ENCODE peak calls at places on chromosomes 12 and 14, in nine cellular contexts. L is HCT116; N is aorta; E is psoas muscle; T is CD4-positive, alpha-beta T cell; W is upper lobe of left lung; Q is upper lobe of right lung; A is lower lobe of right lung; H is right cardiac atrium. J is an unnamed sample.

GRCh38 chr12:51391047-51391837 is at the start of gene GALNT6:
- ATAC-seq in E (peak; percentile 63), W (peak; percentile 25), L (peak; percentile 89), T (peak; percentile 62), Q (peak; percentile 69), A (peak; percentile 84), N (peak; percentile 36), H (peak; percentile 67), J (peak; percentile 26)

GRCh38 chr12:124493809-124494750 is 73.3 kb downstream of the NCOR2 start:
- ATAC-seq in Q (no peak), H (no peak), W (no peak), A (no peak), E (no peak), T (peak; percentile 32), N (no peak), L (no peak), J (no peak)

GRCh38 chr14:23411563-23412525 is 3.8 kb upstream of the MYH6 start:
- ATAC-seq in E (no peak), T (no peak), L (no peak), Q (no peak), W (no peak), H (no peak), A (no peak), N (no peak), J (no peak)

GRCh38 chr12:127083028-127083949 is 1183.7 kb upstream of the TMEM132C start:
- ATAC-seq in A (peak; percentile 75), H (peak; percentile 77), N (peak; percentile 65), W (no peak), T (peak; percentile 69), L (peak; percentile 90), E (peak; percentile 57), Q (peak; percentile 80), J (peak; percentile 72)

GRCh38 chr14:78848234-78848820 is 678.2 kb downstream of the NRXN3 start:
- ATAC-seq in A (peak; percentile 74), N (no peak), Q (peak; percentile 85), E (peak; percentile 60), L (peak; percentile 72), W (no peak), T (no peak), H (no peak), J (no peak)

GRCh38 chr14:64992328-64992885 is 5.7 kb downstream of the FNTB start:
- ATAC-seq in Q (peak; percentile 31), A (peak; percentile 14), H (no peak), W (no peak), N (no peak), T (no peak), L (no peak), E (no peak), J (no peak)

GRCh38 chr12:29578070-29578469 is 80.6 kb upstream of the OVCH1 start:
- ATAC-seq in H (peak; percentile 80), A (no peak), T (no peak), W (no peak), L (no peak), Q (peak; percentile 52), E (no peak), N (peak; percentile 65), J (peak; percentile 64)

GRCh38 chr12:75489187-75489586 is 8.6 kb downstream of the GLIPR1 start:
- ATAC-seq in E (peak; percentile 11), N (no peak), A (no peak), T (no peak), H (no peak), Q (no peak), W (no peak), L (peak; percentile 26), J (no peak)

GRCh38 chr14:100790785-100791667 is 34.9 kb upstream of the MEG3 start:
- ATAC-seq in W (no peak), T (no peak), H (no peak), L (no peak), Q (no peak), A (no peak), E (no peak), N (no peak), J (no peak)

GRCh38 chr14:59425322-59425945 is 39.7 kb downstream of the GPR135 start:
- ATAC-seq in Q (peak; percentile 27), T (no peak), E (peak; percentile 32), A (no peak), L (no peak), H (peak; percentile 56), W (no peak), N (no peak), J (peak; percentile 55)

GRCh38 chr12:69824028-69824427 is 999 bp upstream of the MYRFL start:
- ATAC-seq in N (no peak), T (no peak), L (no peak), E (no peak), W (no peak), Q (no peak), A (no peak), H (no peak), J (no peak)

GRCh38 chr12:27957366-27957765 is 15.2 kb downstream of the PTHLH start:
- ATAC-seq in Q (no peak), T (no peak), L (no peak), W (no peak), A (no peak), H (no peak), E (no peak), N (no peak), J (no peak)

GRCh38 chr12:125776212-125776611 is 711.0 kb downstream of the AACS start:
- ATAC-seq in E (no peak), W (no peak), N (no peak), Q (no peak), H (no peak), T (no peak), L (no peak), A (no peak), J (no peak)

GRCh38 chr12:125775507-125775906 is 710.3 kb downstream of the AACS start:
- ATAC-seq in L (no peak), W (no peak), N (no peak), E (no peak), T (no peak), A (no peak), H (no peak), Q (no peak), J (no peak)

GRCh38 chr12:125772403-125772802 is 707.2 kb downstream of the AACS start:
- ATAC-seq in E (no peak), N (no peak), H (no peak), T (no peak), W (no peak), A (no peak), Q (no peak), L (no peak), J (no peak)

DNA sequence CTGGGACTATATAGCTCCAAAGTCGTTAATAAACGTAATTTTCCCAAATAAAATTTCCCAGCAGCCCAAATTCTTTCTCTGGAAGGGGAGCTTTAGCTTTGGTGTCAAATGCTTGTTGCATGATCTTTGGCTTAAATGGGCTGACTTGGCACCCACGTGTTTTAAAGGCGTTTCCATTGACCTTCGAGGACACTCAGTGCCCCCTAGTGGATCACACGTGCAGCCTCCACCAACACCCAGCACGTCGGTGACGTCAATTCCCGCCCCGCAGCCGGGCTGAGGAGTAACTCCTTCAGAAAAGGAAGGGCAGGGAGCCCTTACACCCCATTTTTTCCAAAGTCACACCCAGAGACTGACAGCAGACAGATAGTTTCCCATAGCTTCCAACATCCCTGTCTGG is 707.8 kb downstream of the AACS start:
- ATAC-seq in E (no peak), N (no peak), H (no peak), A (peak; percentile 42), Q (peak; percentile 58), L (no peak), T (no peak), W (no peak), J (no peak)
- H3K9me3 ChIP-seq in E (no peaks in the 10 kb centered on the region), N (peaks cover 5% of the 10 kb centered on the region), H (no peaks in the 10 kb centered on the region), A (no peaks in the 10 kb centered on the region), Q (no peaks in the 10 kb centered on the region), L (peaks cover 8% of the 10 kb centered on the region), T (no peaks in the 10 kb centered on the region), W (peaks cover 4% of the 10 kb centered on the region), J (peaks cover 16% of the 10 kb centered on the region)

DNA sequence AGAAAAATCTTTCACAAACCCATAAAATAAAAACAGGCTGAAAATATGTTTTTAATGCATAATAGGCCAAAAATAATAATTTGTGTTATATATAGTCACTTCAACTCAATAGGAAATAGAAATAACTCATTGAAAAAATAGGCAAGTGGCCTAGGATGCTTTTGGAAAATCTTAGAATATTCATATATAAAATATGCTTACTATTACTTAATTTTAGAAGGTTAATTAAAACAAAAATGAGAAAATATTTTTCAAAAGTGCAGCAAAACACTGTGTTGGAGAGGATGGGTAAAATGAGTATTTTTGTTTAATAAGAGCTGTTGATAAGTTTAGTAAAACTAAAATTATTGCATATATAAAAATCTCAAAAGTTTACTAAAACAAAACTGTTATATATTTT is 308.0 kb upstream of the ATXN7L3B start:
- ATAC-seq in L (no peak), N (no peak), E (no peak), W (no peak), H (no peak), Q (no peak), A (no peak), T (no peak), J (no peak)
- H3K9me3 ChIP-seq in L (no peaks in the 10 kb centered on the region), N (no peaks in the 10 kb centered on the region), E (no peaks in the 10 kb centered on the region), W (no peaks in the 10 kb centered on the region), H (no peaks in the 10 kb centered on the region), Q (no peaks in the 10 kb centered on the region), A (no peaks in the 10 kb centered on the region), T (no peaks in the 10 kb centered on the region), J (no peaks in the 10 kb centered on the region)

DNA sequence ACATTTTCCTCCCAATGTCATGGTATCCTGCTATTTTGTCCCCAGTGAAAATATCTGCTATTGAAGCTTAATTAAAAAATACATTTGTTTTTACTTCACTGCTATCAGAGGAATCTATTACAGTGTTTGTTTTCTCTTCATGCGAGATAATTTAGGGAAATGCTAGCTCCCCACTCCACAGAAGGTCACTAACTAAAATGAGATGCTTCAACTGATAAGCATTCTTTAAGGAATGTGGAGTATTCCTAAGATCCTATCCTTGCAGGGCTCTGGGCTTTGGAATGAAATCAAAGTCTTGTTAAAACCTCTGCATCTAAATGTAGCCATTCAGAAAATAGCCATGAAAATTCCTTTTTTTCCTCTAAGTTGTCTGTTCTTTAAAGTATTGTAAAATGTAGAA is 39.5 kb downstream of the PAX9 start:
- ATAC-seq in Q (no peak), H (no peak), T (no peak), A (no peak), N (no peak), E (no peak), W (no peak), L (no peak), J (no peak)
- H3K9me3 ChIP-seq in Q (no peaks in the 10 kb centered on the region), H (no peaks in the 10 kb centered on the region), T (no peaks in the 10 kb centered on the region), A (no peaks in the 10 kb centered on the region), N (no peaks in the 10 kb centered on the region), E (no peaks in the 10 kb centered on the region), W (no peaks in the 10 kb centered on the region), L (no peaks in the 10 kb centered on the region), J (no peaks in the 10 kb centered on the region)

GRCh38 chr14:76742961-76743360 is 18.3 kb upstream of the VASH1 start:
- ATAC-seq in A (peak; percentile 48), N (no peak), W (no peak), E (peak; percentile 48), H (no peak), L (no peak), Q (peak; percentile 77), T (no peak), J (no peak)

GRCh38 chr14:76741074-76741473 is 20.2 kb upstream of the VASH1 start:
- ATAC-seq in A (no peak), N (no peak), Q (no peak), T (no peak), L (no peak), E (no peak), H (no peak), W (no peak), J (no peak)

DNA sequence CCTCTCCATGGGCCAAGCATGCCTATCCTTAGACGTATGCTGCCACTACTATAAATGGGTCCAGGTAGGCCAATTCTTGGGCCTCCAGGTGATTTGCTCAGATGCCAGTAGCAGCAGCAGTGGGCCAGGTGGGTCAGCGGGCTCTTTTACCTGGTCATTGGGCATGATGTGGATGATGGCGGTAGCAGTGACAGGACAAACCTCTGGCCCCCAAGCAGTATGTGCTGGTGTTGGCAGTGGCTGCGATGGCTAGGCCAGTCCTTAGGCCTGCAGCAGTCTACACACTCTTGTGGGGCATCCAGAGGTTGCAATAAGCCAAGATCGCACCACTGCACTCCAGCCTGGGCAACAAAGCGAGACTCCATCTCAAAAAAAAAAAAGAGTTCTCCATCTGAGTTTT is 19.1 kb upstream of the VASH1 start:
- ATAC-seq in T (no peak), Q (no peak), E (no peak), N (no peak), L (no peak), H (no peak), W (no peak), A (no peak), J (no peak)
- H3K9me3 ChIP-seq in T (peaks cover 22% of the 10 kb centered on the region), Q (no peaks in the 10 kb centered on the region), E (peaks cover 15% of the 10 kb centered on the region), N (peaks cover 2% of the 10 kb centered on the region), L (peaks cover 4% of the 10 kb centered on the region), H (no peaks in the 10 kb centered on the region), W (peaks cover 19% of the 10 kb centered on the region), A (no peaks in the 10 kb centered on the region), J (no peaks in the 10 kb centered on the region)